ENCODE peak calls at places on chromosomes 3 and 15, in seven cellular contexts. U is stimulated activated CD4-positive, alpha-beta T cell treated with anti-CD3 and anti-CD28 coated beads, Interleukin-2, amount 100 ng/mL, for 48 hours; H is cardiac fibroblast; G is cardiac muscle cell; A is hepatic stellate cell; I is AG08395; S is cardiac septum. J is an unnamed sample.

GRCh38 chr3:126446301-126446700 is 29.4 kb downstream of the ZXDC start:
- DNase-seq in U (no peak), H (no peak), G (no peak), A (no peak), I (no peak), S (no peak), J (no peak)

GRCh38 chr15:96349933-96350292 is 19.4 kb downstream of the NR2F2 start:
- DNase-seq in U (no peak), H (peak), G (no peak), A (no peak), I (no peak), S (no peak), J (no peak)

GRCh38 chr3:77102916-77103769 is 63.2 kb downstream of the ROBO2 start:
- DNase-seq in U (no peak), H (peak), G (no peak), A (no peak), I (no peak), S (no peak), J (peak)

GRCh38 chr3:139772539-139773500 is 95.0 kb upstream of the NMNAT3 start:
- DNase-seq in U (no peak), H (peak), G (no peak), A (peak), I (peak), S (no peak), J (peak)

GRCh38 chr3:45628746-45629145 is 34.2 kb downstream of the LIMD1 start:
- DNase-seq in U (no peak), H (no peak), G (no peak), A (peak), I (no peak), S (no peak), J (no peak)

GRCh38 chr3:149462051-149462450 is 12.4 kb upstream of the TM4SF4 start:
- DNase-seq in U (no peak), H (no peak), G (no peak), A (no peak), I (no peak), S (no peak), J (no peak)

GRCh38 chr3:64104691-64105101 is 81.4 kb upstream of the PSMD6 start:
- DNase-seq in U (no peak), H (peak), G (no peak), A (no peak), I (no peak), S (no peak), J (no peak)

GRCh38 chr15:25176616-25176923 is 221.8 kb downstream of the SNRPN start:
- DNase-seq in U (no peak), H (no peak), G (no peak), A (no peak), I (no peak), S (peak), J (no peak)

GRCh38 chr3:136783708-136784191 is 31.6 kb upstream of the STAG1 start:
- DNase-seq in U (no peak), H (no peak), G (no peak), A (no peak), I (no peak), S (no peak), J (peak)

GRCh38 chr3:159532577-159532976 is 456.1 kb upstream of the IL12A start:
- DNase-seq in U (no peak), H (peak), G (no peak), A (no peak), I (no peak), S (no peak), J (peak)

GRCh38 chr3:129014148-129014547 is 13.0 kb downstream of the EFCC1 start:
- DNase-seq in U (no peak), H (no peak), G (no peak), A (no peak), I (no peak), S (no peak), J (no peak)

GRCh38 chr3:14319654-14320182 is 82.7 kb upstream of the SLC6A6 start:
- DNase-seq in U (peak), H (peak), G (peak), A (peak), I (peak), S (no peak), J (peak)

GRCh38 chr3:88000853-88001252 is 58.0 kb downstream of the CGGBP1 start:
- DNase-seq in U (peak), H (peak), G (peak), A (no peak), I (no peak), S (no peak), J (no peak)

GRCh38 chr3:194259982-194260856 is 90.9 kb downstream of the CPN2 start:
- DNase-seq in U (no peak), H (peak), G (no peak), A (no peak), I (no peak), S (peak), J (no peak)